ENCODE peak calls at places on chromosomes 16 and 17, in ten cellular contexts. One of them, this sample, is unnamed.

GRCh38 chr17:49002331-49002730 is 5.1 kb downstream of the IGF2BP1 start:
- DNase-seq in SK-N-SH: no peak
- DNase-seq in trophoblast cell: no peak
- DNase-seq in adipocyte: no peak
- DNase-seq in HCT116: no peak
- DNase-seq in IMR-90: no peak
- DNase-seq in endothelial cell of umbilical vein: peak; percentile 7
- DNase-seq in neural progenitor cell: no peak
- DNase-seq in astrocyte: no peak
- DNase-seq in fibroblast of lung: no peak
- DNase-seq in this sample: no peak

GRCh38 chr17:48494335-48494734 is 36.5 kb downstream of the HOXB1 start:
- DNase-seq in SK-N-SH: no peak
- DNase-seq in trophoblast cell: no peak
- DNase-seq in adipocyte: no peak
- DNase-seq in HCT116: no peak
- DNase-seq in IMR-90: peak; percentile 90
- DNase-seq in endothelial cell of umbilical vein: no peak
- DNase-seq in neural progenitor cell: no peak
- DNase-seq in astrocyte: peak; percentile 87
- DNase-seq in fibroblast of lung: peak; percentile 90
- DNase-seq in this sample: peak; percentile 80

GRCh38 chr17:34178047-34178446 is 77.0 kb upstream of the CCL2 start:
- DNase-seq in SK-N-SH: no peak
- DNase-seq in trophoblast cell: no peak
- DNase-seq in adipocyte: no peak
- DNase-seq in HCT116: no peak
- DNase-seq in IMR-90: peak; percentile 21
- DNase-seq in endothelial cell of umbilical vein: no peak
- DNase-seq in neural progenitor cell: peak; percentile 52
- DNase-seq in astrocyte: peak; percentile 10
- DNase-seq in fibroblast of lung: no peak
- DNase-seq in this sample: peak; percentile 34

GRCh38 chr16:23248261-23249194 is 53.6 kb upstream of the SCNN1B start:
- DNase-seq in SK-N-SH: no peak
- DNase-seq in trophoblast cell: no peak
- DNase-seq in adipocyte: peak; percentile 18
- DNase-seq in HCT116: no peak
- DNase-seq in IMR-90: no peak
- DNase-seq in endothelial cell of umbilical vein: no peak
- DNase-seq in neural progenitor cell: no peak
- DNase-seq in astrocyte: peak; percentile 31
- DNase-seq in fibroblast of lung: no peak
- DNase-seq in this sample: no peak

GRCh38 chr16:55976815-55977214 is 101.6 kb upstream of the CES5A start:
- DNase-seq in SK-N-SH: no peak
- DNase-seq in trophoblast cell: no peak
- DNase-seq in adipocyte: no peak
- DNase-seq in HCT116: no peak
- DNase-seq in IMR-90: no peak
- DNase-seq in endothelial cell of umbilical vein: no peak
- DNase-seq in neural progenitor cell: no peak
- DNase-seq in astrocyte: no peak
- DNase-seq in fibroblast of lung: no peak
- DNase-seq in this sample: no peak

GRCh38 chr17:33234930-33235685 is 58.0 kb downstream of the ASIC2 start:
- DNase-seq in SK-N-SH: peak; percentile 24
- DNase-seq in trophoblast cell: peak; percentile 16
- DNase-seq in adipocyte: peak; percentile 43
- DNase-seq in HCT116: no peak
- DNase-seq in IMR-90: peak; percentile 97
- DNase-seq in endothelial cell of umbilical vein: peak; percentile 53
- DNase-seq in neural progenitor cell: no peak
- DNase-seq in astrocyte: peak; percentile 97
- DNase-seq in fibroblast of lung: peak; percentile 95
- DNase-seq in this sample: peak; percentile 96

GRCh38 chr16:6165330-6165984 is 1067.9 kb upstream of the EEF2KMT start:
- DNase-seq in SK-N-SH: peak; percentile 15
- DNase-seq in trophoblast cell: no peak
- DNase-seq in adipocyte: peak; percentile 1
- DNase-seq in HCT116: no peak
- DNase-seq in IMR-90: no peak
- DNase-seq in endothelial cell of umbilical vein: no peak
- DNase-seq in neural progenitor cell: peak; percentile 34
- DNase-seq in astrocyte: peak; percentile 2
- DNase-seq in fibroblast of lung: no peak
- DNase-seq in this sample: no peak

GRCh38 chr17:48113201-48113676 is 5.7 kb downstream of the SNX11 start:
- DNase-seq in SK-N-SH: no peak
- DNase-seq in trophoblast cell: no peak
- DNase-seq in adipocyte: no peak
- DNase-seq in HCT116: no peak
- DNase-seq in IMR-90: no peak
- DNase-seq in endothelial cell of umbilical vein: no peak
- DNase-seq in neural progenitor cell: no peak
- DNase-seq in astrocyte: no peak
- DNase-seq in fibroblast of lung: no peak
- DNase-seq in this sample: no peak

GRCh38 chr17:41332239-41332638 is 16.7 kb upstream of the KRTAP17-1 start:
- DNase-seq in SK-N-SH: no peak
- DNase-seq in trophoblast cell: peak; percentile 98
- DNase-seq in adipocyte: no peak
- DNase-seq in HCT116: no peak
- DNase-seq in IMR-90: no peak
- DNase-seq in endothelial cell of umbilical vein: no peak
- DNase-seq in neural progenitor cell: no peak
- DNase-seq in astrocyte: no peak
- DNase-seq in fibroblast of lung: no peak
- DNase-seq in this sample: no peak

GRCh38 chr17:39794249-39794970 is 56.7 kb downstream of the GRB7 start:
- DNase-seq in SK-N-SH: no peak
- DNase-seq in trophoblast cell: no peak
- DNase-seq in adipocyte: no peak
- DNase-seq in HCT116: no peak
- DNase-seq in IMR-90: no peak
- DNase-seq in endothelial cell of umbilical vein: no peak
- DNase-seq in neural progenitor cell: no peak
- DNase-seq in astrocyte: no peak
- DNase-seq in fibroblast of lung: no peak
- DNase-seq in this sample: no peak

GRCh38 chr17:8384801-8385335 is 1.9 kb upstream of the RPL26 start:
- DNase-seq in SK-N-SH: no peak
- DNase-seq in trophoblast cell: peak; percentile 97
- DNase-seq in adipocyte: peak; percentile 70
- DNase-seq in HCT116: peak; percentile 54
- DNase-seq in IMR-90: peak; percentile 93
- DNase-seq in endothelial cell of umbilical vein: peak; percentile 44
- DNase-seq in neural progenitor cell: peak; percentile 21
- DNase-seq in astrocyte: peak; percentile 94
- DNase-seq in fibroblast of lung: peak; percentile 47
- DNase-seq in this sample: peak; percentile 91
- H3K9ac ChIP-seq in SK-N-SH: peak overlapping the region; percentile 90
- H3K9ac ChIP-seq in trophoblast cell: no peak overlapping the region
- H3K9ac ChIP-seq in adipocyte: peak overlapping the region; percentile 99
- H3K9ac ChIP-seq in HCT116: peak overlapping the region; percentile 93
- H3K9ac ChIP-seq in IMR-90: peak overlapping the region; percentile 13
- H3K9ac ChIP-seq in endothelial cell of umbilical vein: no peak overlapping the region
- H3K9ac ChIP-seq in neural progenitor cell: no peak overlapping the region
- H3K9ac ChIP-seq in astrocyte: peak overlapping the region; percentile 98
- H3K9ac ChIP-seq in fibroblast of lung: no peak overlapping the region
- H3K9ac ChIP-seq in this sample: peak overlapping the region; percentile 96

GRCh38 chr16:88926374-88926990 is 50.5 kb downstream of the CBFA2T3 start:
- DNase-seq in SK-N-SH: no peak
- DNase-seq in trophoblast cell: peak; percentile 72
- DNase-seq in adipocyte: no peak
- DNase-seq in HCT116: peak; percentile 78
- DNase-seq in IMR-90: no peak
- DNase-seq in endothelial cell of umbilical vein: no peak
- DNase-seq in neural progenitor cell: peak; percentile 58
- DNase-seq in astrocyte: no peak
- DNase-seq in fibroblast of lung: no peak
- DNase-seq in this sample: peak; percentile 24
- H3K4me3 ChIP-seq in SK-N-SH: no peak overlapping the region
- H3K4me3 ChIP-seq in trophoblast cell: no peak overlapping the region
- H3K4me3 ChIP-seq in adipocyte: no peak overlapping the region
- H3K4me3 ChIP-seq in HCT116: peak overlapping the region; percentile 52
- H3K4me3 ChIP-seq in IMR-90: no peak overlapping the region
- H3K4me3 ChIP-seq in endothelial cell of umbilical vein: no peak overlapping the region
- H3K4me3 ChIP-seq in neural progenitor cell: no peak overlapping the region
- H3K4me3 ChIP-seq in astrocyte: no peak overlapping the region
- H3K4me3 ChIP-seq in fibroblast of lung: no peak overlapping the region
- H3K4me3 ChIP-seq in this sample: no peak overlapping the region

GRCh38 chr16:79271583-79271982 is 329.0 kb downstream of the MAF start:
- DNase-seq in SK-N-SH: no peak
- DNase-seq in trophoblast cell: no peak
- DNase-seq in adipocyte: no peak
- DNase-seq in HCT116: no peak
- DNase-seq in IMR-90: no peak
- DNase-seq in endothelial cell of umbilical vein: no peak
- DNase-seq in neural progenitor cell: no peak
- DNase-seq in astrocyte: no peak
- DNase-seq in fibroblast of lung: no peak
- DNase-seq in this sample: no peak
- H3K9me3 ChIP-seq in SK-N-SH: no peaks in the 10 kb centered on the region
- H3K9me3 ChIP-seq in trophoblast cell: no peaks in the 10 kb centered on the region
- H3K9me3 ChIP-seq in adipocyte: no peaks in the 10 kb centered on the region
- H3K9me3 ChIP-seq in HCT116: no peaks in the 10 kb centered on the region
- H3K9me3 ChIP-seq in IMR-90: peaks cover 22% of the 10 kb centered on the region
- H3K9me3 ChIP-seq in endothelial cell of umbilical vein: peaks cover 2% of the 10 kb centered on the region
- H3K9me3 ChIP-seq in neural progenitor cell: no peaks in the 10 kb centered on the region
- H3K9me3 ChIP-seq in astrocyte: peaks cover 2% of the 10 kb centered on the region
- H3K9me3 ChIP-seq in fibroblast of lung: no peaks in the 10 kb centered on the region
- H3K9me3 ChIP-seq in this sample: no peaks in the 10 kb centered on the region

DNA sequence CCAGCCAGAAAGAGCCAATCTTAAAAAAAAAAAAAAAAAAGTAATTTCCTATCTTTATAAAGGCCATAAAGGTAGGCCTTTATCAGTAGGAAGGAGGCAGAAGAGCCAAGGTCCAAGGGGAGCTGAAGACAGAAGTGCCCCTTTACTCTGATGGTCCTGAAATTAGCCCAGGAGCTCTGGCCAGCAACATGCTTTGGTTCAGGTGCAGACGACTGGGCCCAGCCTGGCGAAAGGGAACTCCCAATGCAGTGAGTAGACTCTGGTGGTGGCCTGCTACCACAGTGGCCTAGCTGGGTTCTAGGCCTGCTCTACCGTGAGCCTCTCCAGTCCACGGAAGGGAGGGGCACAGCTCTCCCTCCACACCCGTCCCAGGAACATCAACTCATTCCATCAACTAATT is 23.1 kb upstream of the MEIOB start:
- DNase-seq in SK-N-SH: no peak
- DNase-seq in trophoblast cell: no peak
- DNase-seq in adipocyte: no peak
- DNase-seq in HCT116: no peak
- DNase-seq in IMR-90: no peak
- DNase-seq in endothelial cell of umbilical vein: no peak
- DNase-seq in neural progenitor cell: no peak
- DNase-seq in astrocyte: no peak
- DNase-seq in fibroblast of lung: no peak
- DNase-seq in this sample: no peak
- H3K9ac ChIP-seq in SK-N-SH: no peak overlapping the region
- H3K9ac ChIP-seq in trophoblast cell: no peak overlapping the region
- H3K9ac ChIP-seq in adipocyte: no peak overlapping the region
- H3K9ac ChIP-seq in HCT116: no peak overlapping the region
- H3K9ac ChIP-seq in IMR-90: no peak overlapping the region
- H3K9ac ChIP-seq in endothelial cell of umbilical vein: no peak overlapping the region
- H3K9ac ChIP-seq in neural progenitor cell: no peak overlapping the region
- H3K9ac ChIP-seq in astrocyte: no peak overlapping the region
- H3K9ac ChIP-seq in fibroblast of lung: no peak overlapping the region
- H3K9ac ChIP-seq in this sample: no peak overlapping the region

GRCh38 chr17:50125420-50125997 is 4.5 kb downstream of the SAMD14 start:
- DNase-seq in SK-N-SH: no peak
- DNase-seq in trophoblast cell: no peak
- DNase-seq in adipocyte: no peak
- DNase-seq in HCT116: no peak
- DNase-seq in IMR-90: no peak
- DNase-seq in endothelial cell of umbilical vein: no peak
- DNase-seq in neural progenitor cell: no peak
- DNase-seq in astrocyte: no peak
- DNase-seq in fibroblast of lung: no peak
- DNase-seq in this sample: no peak

GRCh38 chr17:50129303-50129945 is 536 bp downstream of the SAMD14 start:
- DNase-seq in SK-N-SH: peak; percentile 94
- DNase-seq in trophoblast cell: no peak
- DNase-seq in adipocyte: peak; percentile 47
- DNase-seq in HCT116: no peak
- DNase-seq in IMR-90: peak; percentile 57
- DNase-seq in endothelial cell of umbilical vein: no peak
- DNase-seq in neural progenitor cell: peak; percentile 83
- DNase-seq in astrocyte: peak; percentile 46
- DNase-seq in fibroblast of lung: no peak
- DNase-seq in this sample: peak; percentile 67

GRCh38 chr17:50129946-50130777 is at the start of gene SAMD14:
- DNase-seq in SK-N-SH: peak; percentile 96
- DNase-seq in trophoblast cell: no peak
- DNase-seq in adipocyte: peak; percentile 75
- DNase-seq in HCT116: no peak
- DNase-seq in IMR-90: peak; percentile 25
- DNase-seq in endothelial cell of umbilical vein: peak; percentile 53
- DNase-seq in neural progenitor cell: peak; percentile 62
- DNase-seq in astrocyte: no peak
- DNase-seq in fibroblast of lung: no peak
- DNase-seq in this sample: peak; percentile 67

GRCh38 chr17:50128441-50129302 is 1.3 kb downstream of the SAMD14 start:
- DNase-seq in SK-N-SH: no peak
- DNase-seq in trophoblast cell: no peak
- DNase-seq in adipocyte: no peak
- DNase-seq in HCT116: no peak
- DNase-seq in IMR-90: peak; percentile 18
- DNase-seq in endothelial cell of umbilical vein: peak; percentile 31
- DNase-seq in neural progenitor cell: peak; percentile 55
- DNase-seq in astrocyte: no peak
- DNase-seq in fibroblast of lung: no peak
- DNase-seq in this sample: peak; percentile 43

GRCh38 chr17:50127661-50128361 is 2.1 kb downstream of the SAMD14 start:
- DNase-seq in SK-N-SH: no peak
- DNase-seq in trophoblast cell: no peak
- DNase-seq in adipocyte: no peak
- DNase-seq in HCT116: no peak
- DNase-seq in IMR-90: peak; percentile 45
- DNase-seq in endothelial cell of umbilical vein: peak; percentile 51
- DNase-seq in neural progenitor cell: no peak
- DNase-seq in astrocyte: peak; percentile 45
- DNase-seq in fibroblast of lung: no peak
- DNase-seq in this sample: no peak
- H3K4me3 ChIP-seq in SK-N-SH: no peak overlapping the region
- H3K4me3 ChIP-seq in trophoblast cell: no peak overlapping the region
- H3K4me3 ChIP-seq in adipocyte: no peak overlapping the region
- H3K4me3 ChIP-seq in HCT116: no peak overlapping the region
- H3K4me3 ChIP-seq in IMR-90: no peak overlapping the region
- H3K4me3 ChIP-seq in endothelial cell of umbilical vein: no peak overlapping the region
- H3K4me3 ChIP-seq in neural progenitor cell: peak overlapping the region; percentile 86
- H3K4me3 ChIP-seq in astrocyte: no peak overlapping the region
- H3K4me3 ChIP-seq in fibroblast of lung: no peak overlapping the region
- H3K4me3 ChIP-seq in this sample: no peak overlapping the region

GRCh38 chr16:3306078-3306477 is 781 bp downstream of the ZNF75A start:
- DNase-seq in SK-N-SH: no peak
- DNase-seq in trophoblast cell: no peak
- DNase-seq in adipocyte: no peak
- DNase-seq in HCT116: no peak
- DNase-seq in IMR-90: no peak
- DNase-seq in endothelial cell of umbilical vein: no peak
- DNase-seq in neural progenitor cell: no peak
- DNase-seq in astrocyte: no peak
- DNase-seq in fibroblast of lung: no peak
- DNase-seq in this sample: no peak
- H3K9me3 ChIP-seq in SK-N-SH: peaks cover 14% of the 10 kb centered on the region
- H3K9me3 ChIP-seq in trophoblast cell: peaks cover 26% of the 10 kb centered on the region
- H3K9me3 ChIP-seq in adipocyte: peaks cover 52% of the 10 kb centered on the region
- H3K9me3 ChIP-seq in HCT116: no peaks in the 10 kb centered on the region
- H3K9me3 ChIP-seq in IMR-90: peaks cover 48% of the 10 kb centered on the region
- H3K9me3 ChIP-seq in endothelial cell of umbilical vein: no peaks in the 10 kb centered on the region
- H3K9me3 ChIP-seq in neural progenitor cell: peaks cover 39% of the 10 kb centered on the region
- H3K9me3 ChIP-seq in astrocyte: peaks cover 16% of the 10 kb centered on the region
- H3K9me3 ChIP-seq in fibroblast of lung: peaks cover 2% of the 10 kb centered on the region
- H3K9me3 ChIP-seq in this sample: peaks cover 9% of the 10 kb centered on the region

This sample was measured in GM23248.